ENCODE peak calls at places on chromosomes 6 and 20, in five cellular contexts. N, R, T, D and M are unnamed samples.

GRCh38 chr20:59395729-59396128 is 95.3 kb downstream of the EDN3 start:
- DNase-seq in N (no peak), R (no peak), T (no peak), D (no peak), M (no peak)

GRCh38 chr6:2448826-2449571 is 203.6 kb upstream of the GMDS start:
- DNase-seq in N (peak), R (peak), T (no peak), D (peak), M (peak)

GRCh38 chr6:160400426-160400825 is 52.2 kb downstream of the SLC22A3 start:
- DNase-seq in N (no peak), R (no peak), T (no peak), D (no peak), M (no peak)

GRCh38 chr6:2129076-2129695 is 116.2 kb downstream of the GMDS start:
- DNase-seq in N (no peak), R (no peak), T (no peak), D (no peak), M (no peak)

GRCh38 chr20:57394087-57395082 is 3.2 kb downstream of the RBM38 start:
- DNase-seq in N (no peak), R (no peak), T (no peak), D (no peak), M (no peak)

GRCh38 chr6:36313628-36313895 is 23.1 kb downstream of the BNIP5 start:
- DNase-seq in N (no peak), R (no peak), T (no peak), D (no peak), M (no peak)

GRCh38 chr20:59992531-59992930 is 34.3 kb downstream of the CDH26 start:
- DNase-seq in N (no peak), R (no peak), T (no peak), D (no peak), M (no peak)

GRCh38 chr6:79842382-79843040 is 104.8 kb downstream of the ELOVL4 start:
- DNase-seq in N (no peak), R (no peak), T (no peak), D (no peak), M (no peak)

GRCh38 chr6:132020138-132020551 is 69.0 kb upstream of the CCN2 start:
- DNase-seq in N (no peak), R (no peak), T (no peak), D (no peak), M (no peak)

GRCh38 chr20:54189630-54190029 is 15.8 kb upstream of the CYP24A1 start:
- DNase-seq in N (no peak), R (no peak), T (no peak), D (no peak), M (peak)

GRCh38 chr20:30912006-30912660 is 345.3 kb upstream of the DEFB115 start:
- DNase-seq in N (peak), R (no peak), T (no peak), D (peak), M (no peak)

GRCh38 chr6:76004202-76004601 is 68.3 kb downstream of the IMPG1 start:
- DNase-seq in N (no peak), R (no peak), T (no peak), D (no peak), M (no peak)

GRCh38 chr20:10674684-10675455 is 1.1 kb upstream of the JAG1 start:
- DNase-seq in N (peak), R (peak), T (no peak), D (peak), M (no peak)

GRCh38 chr20:46004813-46005505 is 3.7 kb upstream of the MMP9 start:
- DNase-seq in N (no peak), R (peak), T (no peak), D (peak), M (no peak)

GRCh38 chr20:44586986-44587980 is 4.9 kb downstream of the PKIG start:
- DNase-seq in N (no peak), R (no peak), T (no peak), D (no peak), M (no peak)

GRCh38 chr6:125480146-125480545 is 178.4 kb upstream of the HDDC2 start:
- DNase-seq in N (no peak), R (no peak), T (no peak), D (no peak), M (no peak)

GRCh38 chr6:23559587-23560343 is 566.2 kb upstream of the NRSN1 start:
- DNase-seq in N (no peak), R (no peak), T (no peak), D (no peak), M (no peak)

GRCh38 chr20:11906626-11907480 is 10.8 kb upstream of the BTBD3 start:
- DNase-seq in N (no peak), R (no peak), T (no peak), D (no peak), M (no peak)

GRCh38 chr6:130020106-130020851 is 1.9 kb downstream of the L3MBTL3 start:
- DNase-seq in N (peak), R (peak), T (no peak), D (peak), M (no peak)

GRCh38 chr6:36444470-36444869 is 1.7 kb downstream of the KCTD20 start:
- DNase-seq in N (no peak), R (no peak), T (no peak), D (no peak), M (no peak)

GRCh38 chr20:56411759-56412472 is at the start of gene CASS4:
- DNase-seq in N (no peak), R (no peak), T (no peak), D (no peak), M (no peak)

GRCh38 chr6:53293691-53294090 is 55.1 kb downstream of the ELOVL5 start:
- DNase-seq in N (no peak), R (no peak), T (no peak), D (no peak), M (no peak)

GRCh38 chr6:79797912-79798311 is 149.4 kb downstream of the ELOVL4 start:
- DNase-seq in N (no peak), R (no peak), T (no peak), D (no peak), M (no peak)

GRCh38 chr20:3932277-3933073 is 43.3 kb downstream of the PANK2 start:
- DNase-seq in N (peak), R (no peak), T (no peak), D (no peak), M (no peak)

GRCh38 chr6:7261030-7261841 is 51.8 kb downstream of the SSR1 start:
- DNase-seq in N (peak), R (peak), T (peak), D (peak), M (peak)

GRCh38 chr20:3775457-3775856 is 5.8 kb downstream of the SPEF1 start:
- DNase-seq in N (no peak), R (no peak), T (no peak), D (no peak), M (no peak)

GRCh38 chr6:161443868-161444267 is 170.0 kb upstream of the AGPAT4 start:
- DNase-seq in N (no peak), R (no peak), T (no peak), D (peak), M (no peak)

GRCh38 chr6:157019115-157019628 is 242.0 kb downstream of the ARID1B start:
- DNase-seq in N (no peak), R (no peak), T (no peak), D (peak), M (no peak)

GRCh38 chr6:25223421-25224052 is 55.6 kb upstream of the CARMIL1 start:
- DNase-seq in N (peak), R (peak), T (no peak), D (peak), M (no peak)

GRCh38 chr6:37017606-37018005 is 12.2 kb downstream of the FGD2 start:
- DNase-seq in N (no peak), R (no peak), T (no peak), D (peak), M (no peak)

GRCh38 chr6:126312013-126312665 is 27.8 kb upstream of the CENPW start:
- DNase-seq in N (no peak), R (no peak), T (no peak), D (peak), M (no peak)

GRCh38 chr6:41654433-41655020 is 16.3 kb downstream of the MDFI start:
- DNase-seq in N (no peak), R (no peak), T (no peak), D (no peak), M (no peak)

GRCh38 chr6:7742214-7742613 is 16.3 kb downstream of the BMP6 start:
- DNase-seq in N (no peak), R (no peak), T (no peak), D (no peak), M (no peak)

GRCh38 chr6:146850238-146850896 is 251.6 kb downstream of the ADGB start:
- DNase-seq in N (no peak), R (no peak), T (no peak), D (no peak), M (no peak)

GRCh38 chr6:157726892-157727628 is 96.0 kb upstream of the SNX9 start:
- DNase-seq in N (no peak), R (no peak), T (no peak), D (no peak), M (no peak)

GRCh38 chr6:55839080-55839479 is 36.3 kb downstream of the BMP5 start:
- DNase-seq in N (no peak), R (no peak), T (no peak), D (no peak), M (no peak)

GRCh38 chr20:8215516-8215915 is 83.5 kb downstream of the PLCB1 start:
- DNase-seq in N (no peak), R (no peak), T (no peak), D (no peak), M (no peak)

GRCh38 chr6:14212632-14213031 is 95.1 kb downstream of the CD83 start:
- DNase-seq in N (no peak), R (no peak), T (no peak), D (no peak), M (no peak)

GRCh38 chr6:14210663-14211595 is 93.4 kb downstream of the CD83 start:
- DNase-seq in N (peak), R (peak), T (peak), D (peak), M (peak)

GRCh38 chr6:14210077-14210476 is 92.5 kb downstream of the CD83 start:
- DNase-seq in N (no peak), R (no peak), T (no peak), D (no peak), M (no peak)

GRCh38 chr6:14211596-14211961 is 94.0 kb downstream of the CD83 start:
- DNase-seq in N (peak), R (peak), T (no peak), D (peak), M (no peak)

DNA sequence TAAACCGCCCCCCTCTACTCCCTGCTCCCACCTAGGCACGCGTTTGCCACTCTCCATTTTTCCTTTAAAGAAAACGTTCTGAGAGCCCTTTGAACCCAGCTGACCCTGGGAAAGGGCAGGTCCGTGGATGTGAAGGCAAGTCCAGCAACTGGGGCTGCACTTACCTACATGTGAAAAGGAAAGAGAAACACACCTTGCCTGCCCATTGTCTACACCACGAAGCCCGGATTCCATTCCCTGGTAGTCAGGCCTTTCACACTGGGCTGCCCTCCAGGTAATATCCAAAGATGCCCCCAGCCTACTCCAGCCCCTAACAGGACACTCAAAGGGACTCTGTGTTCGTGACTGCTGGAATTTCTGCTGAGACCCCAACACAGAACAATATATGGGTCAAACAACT is 94.4 kb downstream of the CD83 start:
- DNase-seq in N (no peak), R (no peak), T (no peak), D (peak), M (no peak)
- H3K4me3 ChIP-seq in N (peak), R (peak), T (no peak), D (peak), M (no peak)

DNA sequence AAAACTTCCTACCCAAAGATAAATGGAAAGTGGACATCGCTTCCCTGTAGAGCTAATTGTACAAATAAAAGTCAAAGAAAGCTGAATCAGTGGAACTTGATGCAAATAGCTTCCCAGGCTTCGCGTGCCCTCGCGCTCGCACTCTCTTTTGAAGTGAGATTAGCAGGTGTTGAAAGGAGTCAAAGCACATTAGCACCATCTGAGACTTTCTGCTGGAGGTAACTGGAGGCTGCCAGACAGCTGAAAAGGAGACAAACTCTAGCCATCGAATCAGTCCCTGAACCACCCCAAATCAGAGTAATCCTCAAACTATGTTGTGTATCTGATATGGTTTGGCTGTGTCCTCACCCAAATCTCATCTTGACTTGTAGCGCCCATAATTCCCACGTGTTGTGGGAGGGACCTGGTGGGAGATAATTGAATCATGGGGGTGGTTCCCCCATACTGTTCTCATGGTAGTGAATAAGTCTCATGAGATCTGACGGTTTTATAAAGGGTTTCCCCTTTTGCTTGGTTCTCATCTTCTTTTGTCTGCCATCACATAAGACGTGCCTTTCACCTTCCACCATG is 23.7 kb downstream of the SULF2 start:
- DNase-seq in N (peak), R (no peak), T (no peak), D (no peak), M (no peak)
- H3K4me3 ChIP-seq in N (no peak), R (no peak), T (no peak), D (no peak), M (no peak)

GRCh38 chr20:18139832-18140231 is 2.2 kb downstream of the KAT14 start:
- DNase-seq in N (no peak), R (no peak), T (no peak), D (no peak), M (no peak)
- H3K4me3 ChIP-seq in N (no peak), R (no peak), T (no peak), D (peak), M (peak)

GRCh38 chr6:142304241-142304640 is 2.4 kb downstream of the ADGRG6 start:
- DNase-seq in N (no peak), R (no peak), T (no peak), D (no peak), M (no peak)
- H3K4me3 ChIP-seq in N (no peak), R (no peak), T (no peak), D (no peak), M (no peak)

DNA sequence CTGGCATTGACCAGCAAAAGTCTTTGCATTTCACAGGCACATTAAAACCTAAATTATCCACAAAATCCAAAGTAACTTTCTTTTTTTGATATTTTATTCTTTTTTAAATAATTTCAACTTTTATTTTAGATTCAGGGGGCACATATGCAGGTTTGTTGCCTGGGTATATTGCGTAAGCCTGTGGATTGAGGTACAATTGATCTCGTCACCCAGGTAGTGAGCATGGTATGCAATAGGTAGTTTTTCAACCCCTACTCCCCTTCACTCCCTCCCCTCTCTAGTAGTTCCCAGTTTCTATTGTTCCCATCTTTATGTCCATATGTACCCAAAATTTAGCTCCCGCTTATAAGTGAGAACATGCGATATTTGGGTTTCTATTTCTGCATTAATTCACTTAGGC is 97.6 kb downstream of the CEP57L1 start:
- DNase-seq in N (no peak), R (no peak), T (no peak), D (no peak), M (no peak)
- H3K4me3 ChIP-seq in N (no peak), R (no peak), T (no peak), D (no peak), M (no peak)

GRCh38 chr6:163943647-163944395 is 529.3 kb downstream of the QKI start:
- DNase-seq in N (peak), R (no peak), T (no peak), D (peak), M (no peak)
- H3K4me3 ChIP-seq in N (no peak), R (no peak), T (no peak), D (peak), M (no peak)

DNA sequence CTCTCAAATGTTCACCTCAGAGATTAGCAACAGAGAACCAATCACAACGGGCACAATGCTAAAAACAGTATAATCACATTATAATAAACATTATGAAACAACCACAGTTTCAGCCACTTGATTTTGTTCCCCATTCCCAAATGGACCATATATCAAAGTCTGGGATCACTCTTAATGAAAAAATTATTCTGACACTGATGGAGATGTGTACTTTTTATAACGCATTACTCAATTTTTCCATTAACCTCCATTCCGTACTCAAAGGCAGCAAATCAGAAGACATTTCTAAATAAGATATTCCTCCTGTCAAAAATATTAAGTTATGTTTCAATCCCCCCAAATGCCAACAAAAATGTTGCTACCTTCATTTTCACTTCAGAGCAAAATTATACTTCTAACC is 2.8 kb downstream of the CPNE1 start:
- DNase-seq in N (no peak), R (no peak), T (no peak), D (no peak), M (no peak)
- H3K4me3 ChIP-seq in N (peak), R (no peak), T (no peak), D (peak), M (peak)

GRCh38 chr6:31680226-31680840 is 534 bp downstream of the LY6G5C start:
- DNase-seq in N (no peak), R (no peak), T (no peak), D (no peak), M (no peak)
- H3K4me3 ChIP-seq in N (no peak), R (peak), T (no peak), D (peak), M (peak)

GRCh38 chr6:32114853-32115252 is 5.7 kb upstream of the TNXB start:
- DNase-seq in N (no peak), R (no peak), T (peak), D (no peak), M (no peak)
- H3K4me3 ChIP-seq in N (no peak), R (no peak), T (no peak), D (no peak), M (no peak)

DNA sequence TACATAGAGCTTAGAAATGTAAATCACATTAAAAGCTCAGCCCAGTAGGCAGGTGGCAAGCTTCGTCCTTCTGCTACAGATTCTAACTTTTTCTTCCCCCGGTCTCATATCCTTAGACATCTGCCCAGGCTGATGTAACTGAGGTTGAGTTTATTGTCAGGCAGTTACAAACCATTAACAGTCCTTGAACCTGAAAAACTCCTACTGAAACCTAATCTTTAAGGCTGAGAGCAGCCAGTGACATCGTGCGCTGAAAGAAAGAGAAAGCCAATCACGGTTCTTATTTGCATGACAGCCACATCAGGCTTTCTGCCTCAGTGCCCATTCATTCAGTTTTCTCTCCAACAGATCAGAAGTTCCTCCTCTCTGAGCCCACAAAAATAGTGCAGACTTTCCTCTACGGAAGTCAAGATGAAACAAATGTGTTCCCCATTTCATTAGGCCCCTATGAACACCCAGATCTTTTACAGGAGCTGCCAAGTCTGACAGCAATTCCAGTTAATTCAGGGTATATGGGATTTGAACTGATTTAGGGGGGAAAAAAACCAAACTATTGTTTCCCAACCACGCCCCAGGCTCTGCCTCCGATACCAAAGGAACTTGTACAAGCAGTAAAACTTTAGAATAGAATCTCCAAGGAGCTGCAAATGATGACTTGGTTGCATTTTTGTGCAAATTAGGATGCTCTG is at the start of gene NHSL1:
- DNase-seq in N (peak), R (no peak), T (no peak), D (peak), M (no peak)
- H3K4me3 ChIP-seq in N (no peak), R (no peak), T (no peak), D (peak), M (no peak)